ENCODE peak calls at places on chromosome 15, in seven cellular contexts. I, M, E, F, C, A and H are unnamed samples.

GRCh38 chr15:81567924-81568323 is 193.9 kb upstream of the TMC3 start:
- DNase-seq in A (no peak), E (no peak), I (no peak), M (no peak), F (no peak), C (no peak), H (no peak)

GRCh38 chr15:97652700-97653167 is 307.8 kb upstream of the ARRDC4 start:
- DNase-seq in E (no peak), F (peak), C (no peak), M (no peak), A (peak), I (no peak), H (no peak)

GRCh38 chr15:89278307-89278706 is 34.5 kb downstream of the FANCI start:
- DNase-seq in M (no peak), E (no peak), F (no peak), C (no peak), A (no peak), I (no peak), H (no peak)

GRCh38 chr15:70099966-70100494 is 2.3 kb upstream of the TLE3 start:
- DNase-seq in E (no peak), A (no peak), C (no peak), I (no peak), M (no peak), F (no peak), H (no peak)

GRCh38 chr15:25859838-25860645 is 3.1 kb downstream of the ATP10A start:
- DNase-seq in E (no peak), M (no peak), A (no peak), C (no peak), I (no peak), F (no peak), H (no peak)

GRCh38 chr15:69085325-69086081 is 71.0 kb downstream of the NOX5 start:
- DNase-seq in A (no peak), E (no peak), F (no peak), M (no peak), I (no peak), C (no peak), H (no peak)

GRCh38 chr15:61228025-61228901 is 839 bp downstream of the RORA start:
- DNase-seq in C (peak), A (peak), F (peak), E (no peak), M (no peak), I (peak), H (no peak)

GRCh38 chr15:84658080-84658787 is at the start of gene NMB:
- DNase-seq in A (peak), I (peak), C (peak), F (peak), E (no peak), M (peak), H (peak)

GRCh38 chr15:68729789-68730201 is 90.9 kb downstream of the ANP32A start:
- DNase-seq in A (peak), I (no peak), F (no peak), M (no peak), C (peak), E (no peak), H (no peak)

GRCh38 chr15:90286678-90287077 is 21.2 kb downstream of the NGRN start:
- DNase-seq in M (no peak), I (no peak), F (no peak), A (no peak), E (no peak), C (peak), H (no peak)

GRCh38 chr15:87816811-87817210 is 439.7 kb downstream of the NTRK3 start:
- DNase-seq in F (no peak), A (no peak), E (peak), I (no peak), C (peak), M (peak), H (no peak)

GRCh38 chr15:51369451-51369761 is 28.0 kb downstream of the GLDN start:
- DNase-seq in F (no peak), A (no peak), C (no peak), M (no peak), I (no peak), E (no peak), H (no peak)

GRCh38 chr15:85582719-85583089 is 202.3 kb downstream of the AKAP13 start:
- DNase-seq in C (peak), M (no peak), A (peak), F (no peak), E (no peak), I (peak), H (no peak)

GRCh38 chr15:25805006-25805405 is 58.1 kb downstream of the ATP10A start:
- DNase-seq in M (no peak), F (no peak), I (no peak), C (no peak), A (no peak), E (no peak), H (no peak)

GRCh38 chr15:89760303-89761008 is 9.4 kb upstream of the MESP1 start:
- DNase-seq in C (peak), A (peak), M (no peak), F (peak), E (no peak), I (peak), H (no peak)

GRCh38 chr15:63420333-63420741 is 38.7 kb upstream of the CA12 start:
- DNase-seq in A (no peak), E (no peak), M (no peak), F (no peak), I (no peak), C (peak), H (no peak)

GRCh38 chr15:23912191-23912590 is 225.1 kb upstream of the NDN start:
- DNase-seq in A (no peak), I (no peak), F (peak), E (no peak), C (no peak), M (no peak), H (no peak)

GRCh38 chr15:100114100-100114499 is 227.7 kb downstream of the ADAMTS17 start:
- DNase-seq in C (peak), A (peak), E (no peak), I (peak), F (no peak), M (peak), H (no peak)

GRCh38 chr15:40338041-40338657 is 2.6 kb downstream of the CCDC9B start:
- DNase-seq in F (peak), I (peak), M (no peak), E (no peak), C (peak), A (peak), H (peak)

GRCh38 chr15:74203914-74204431 is 1.4 kb upstream of the STRA6 start:
- DNase-seq in M (no peak), F (no peak), C (peak), E (no peak), A (peak), I (no peak), H (no peak)

GRCh38 chr15:88256261-88257230 is at the start of gene NTRK3:
- DNase-seq in M (no peak), I (no peak), E (no peak), A (no peak), F (peak), C (peak), H (no peak)

GRCh38 chr15:55858661-55859060 is 115.7 kb upstream of the PRTG start:
- DNase-seq in I (no peak), M (no peak), E (no peak), C (peak), A (no peak), F (no peak), H (no peak)

GRCh38 chr15:48510976-48511375 is 134.5 kb downstream of the FBN1 start:
- DNase-seq in F (no peak), E (no peak), A (no peak), I (no peak), C (no peak), M (no peak), H (no peak)

GRCh38 chr15:99993681-99994131 is 260.5 kb upstream of the LYSMD4 start:
- DNase-seq in A (no peak), F (no peak), C (no peak), I (no peak), M (no peak), E (no peak), H (no peak)

GRCh38 chr15:35071071-35071470 is 14.0 kb downstream of the NANOGP8 start:
- DNase-seq in A (no peak), C (no peak), I (no peak), M (no peak), E (no peak), F (no peak), H (no peak)

GRCh38 chr15:40976819-40977218 is 23.5 kb downstream of the CHAC1 start:
- DNase-seq in C (no peak), A (no peak), M (no peak), F (no peak), E (no peak), I (no peak), H (no peak)

GRCh38 chr15:89402406-89402805 is 67.8 kb upstream of the POLG start:
- DNase-seq in C (no peak), A (no peak), F (no peak), E (no peak), M (no peak), I (no peak), H (no peak)

GRCh38 chr15:31366169-31366734 is 39.6 kb downstream of the KLF13 start:
- DNase-seq in M (no peak), A (peak), C (peak), E (no peak), F (no peak), I (no peak), H (no peak)

GRCh38 chr15:48717458-48717857 is 71.9 kb upstream of the FBN1 start:
- DNase-seq in F (no peak), C (peak), I (no peak), A (no peak), M (no peak), E (no peak), H (no peak)

GRCh38 chr15:81235276-81235675 is 38.6 kb downstream of the IL16 start:
- DNase-seq in M (no peak), C (no peak), F (no peak), E (no peak), A (no peak), I (no peak), H (no peak)

GRCh38 chr15:90871097-90871715 is 2.8 kb downstream of the FURIN start:
- DNase-seq in F (peak), E (no peak), C (peak), A (no peak), I (no peak), M (no peak), H (no peak)

GRCh38 chr15:42523331-42523730 is 25.3 kb downstream of the LRRC57 start:
- DNase-seq in F (no peak), E (no peak), A (no peak), C (no peak), M (no peak), I (no peak), H (no peak)

GRCh38 chr15:48060396-48060795 is 60.4 kb upstream of the SLC24A5 start:
- DNase-seq in C (no peak), E (no peak), F (no peak), A (no peak), M (no peak), I (no peak), H (no peak)

GRCh38 chr15:92882697-92883642 is 17.2 kb upstream of the CHD2 start:
- DNase-seq in M (no peak), F (no peak), E (no peak), I (peak), A (peak), C (no peak), H (no peak)
- TF ChIP-seq CTCF in M (no peak), F (no peak), E (no peak), I (no peak), A (no peak), C (no peak), H (no peak)

DNA sequence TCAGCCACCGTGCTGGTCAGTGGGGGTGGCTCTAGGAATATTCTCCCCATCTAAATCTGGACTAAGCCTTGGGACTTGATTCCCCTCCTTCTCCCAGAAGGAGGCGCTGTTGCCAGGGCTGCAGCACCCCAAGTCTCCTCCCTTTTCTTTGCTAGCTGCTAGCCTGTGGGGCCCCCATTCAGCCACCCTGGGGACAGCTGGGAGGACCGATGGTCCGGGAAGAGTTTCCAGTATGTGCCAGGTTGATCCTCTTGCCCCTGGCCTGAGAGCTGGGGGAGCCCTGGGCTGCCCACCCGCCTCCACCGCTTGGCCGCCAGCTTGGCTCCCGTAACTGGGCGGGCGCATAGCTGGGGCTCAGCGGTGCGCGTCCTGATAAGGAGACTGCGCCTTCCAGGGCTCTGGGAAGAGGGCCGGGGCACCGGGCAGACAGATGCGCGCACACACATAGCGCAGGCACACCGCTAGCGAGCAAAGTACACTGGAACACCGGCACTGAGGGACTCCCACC is 4.2 kb downstream of the SMAD6 start:
- DNase-seq in F (no peak), C (peak), M (no peak), I (no peak), A (peak), E (no peak), H (no peak)
- H3K4me3 ChIP-seq in F (no peak), C (no peak), M (peak), I (no peak), A (peak), E (no peak), H (no peak)

GRCh38 chr15:93497256-93497655 is 408.2 kb upstream of the RGMA start:
- DNase-seq in E (peak), M (no peak), C (no peak), F (no peak), I (no peak), A (no peak), H (no peak)

GRCh38 chr15:93500155-93500554 is 411.1 kb upstream of the RGMA start:
- DNase-seq in F (no peak), I (no peak), M (no peak), C (no peak), E (no peak), A (no peak), H (no peak)

GRCh38 chr15:93495799-93496637 is 407.0 kb upstream of the RGMA start:
- DNase-seq in M (no peak), C (no peak), F (no peak), A (peak), E (peak), I (no peak), H (no peak)
- TF ChIP-seq CTCF in M (no peak), C (no peak), F (no peak), A (no peak), E (no peak), I (no peak), H (no peak)

DNA sequence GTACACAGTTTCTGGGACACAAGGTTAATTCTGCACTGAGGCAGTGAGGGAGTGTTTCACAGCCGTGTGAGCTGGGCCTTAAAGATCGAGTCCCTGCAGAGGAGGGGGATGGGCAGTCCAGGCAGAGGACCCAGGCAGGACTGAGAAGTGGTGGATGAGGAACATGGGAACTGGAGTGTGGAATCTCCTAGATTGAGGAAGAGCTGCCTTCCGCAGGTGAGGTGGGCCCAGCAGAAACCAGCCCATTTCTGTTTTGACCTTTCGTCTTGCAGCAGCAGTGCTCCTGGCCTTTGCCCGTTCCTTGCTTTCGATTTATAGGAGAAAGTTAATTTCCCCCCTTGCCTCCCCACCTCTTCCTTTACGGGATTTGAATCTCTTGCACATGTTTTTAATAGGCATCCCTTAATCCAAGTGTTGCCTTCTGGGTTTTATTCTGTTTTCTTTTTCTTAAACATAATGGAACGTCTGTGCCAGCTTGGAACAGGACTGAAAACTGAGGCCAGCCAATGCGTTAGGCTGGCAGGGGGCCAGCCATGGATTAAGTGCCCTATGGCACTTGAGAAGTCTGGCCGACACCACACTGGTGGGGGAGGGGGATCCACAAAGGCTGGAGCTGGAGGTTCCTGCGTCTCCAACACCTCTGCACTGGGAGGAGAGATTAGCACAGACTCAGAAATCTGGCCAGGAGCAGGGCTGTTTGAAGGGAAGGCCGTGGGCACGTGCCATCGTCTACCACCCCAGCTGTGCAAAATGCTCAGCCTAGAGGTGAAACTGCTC is 78.1 kb downstream of the AAGAB start:
- DNase-seq in M (no peak), E (no peak), I (no peak), A (peak), C (no peak), F (no peak), H (no peak)
- H3K4me3 ChIP-seq in M (no peak), E (no peak), I (no peak), A (no peak), C (no peak), F (no peak), H (no peak)

GRCh38 chr15:83063555-83063954 is 3.5 kb downstream of the BTBD1 start:
- DNase-seq in C (no peak), A (no peak), M (no peak), F (no peak), I (no peak), E (no peak), H (no peak)
- TF ChIP-seq CTCF in C (no peak), A (no peak), M (no peak), F (no peak), I (no peak), E (no peak), H (no peak)

DNA sequence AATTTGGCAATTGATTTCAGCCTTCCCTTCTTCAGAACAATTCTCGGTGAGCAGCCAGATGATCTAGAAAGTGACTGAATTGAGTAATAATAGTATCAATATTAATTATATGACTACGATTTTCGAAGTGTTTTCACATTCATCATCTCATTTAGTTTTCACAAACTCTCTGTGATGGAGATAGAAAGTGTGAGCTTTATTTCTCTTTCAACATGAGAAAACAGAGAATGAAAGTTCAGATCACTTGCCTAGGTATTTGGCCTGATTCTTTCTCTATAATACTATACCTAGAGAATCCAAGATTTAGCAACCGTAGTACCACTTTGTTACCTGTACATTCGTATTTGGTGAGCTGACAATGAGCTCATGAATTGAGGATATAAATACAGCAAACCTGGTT is 739.2 kb upstream of the NR2F2 start:
- DNase-seq in I (no peak), M (no peak), E (no peak), A (no peak), C (no peak), F (no peak), H (no peak)
- H3K4me3 ChIP-seq in I (no peak), M (no peak), E (no peak), A (no peak), C (no peak), F (no peak), H (no peak)

GRCh38 chr15:59185725-59186124 is 20.9 kb upstream of the LDHAL6B start:
- DNase-seq in M (no peak), F (no peak), C (no peak), A (no peak), E (no peak), I (no peak), H (no peak)
- TF ChIP-seq CTCF in M (peak), F (peak), C (no peak), A (no peak), E (no peak), I (no peak), H (no peak)